ENCODE peak calls at places on chromosomes 6 and 20, in ten cellular contexts. G is head of caudate nucleus; B is germinal center; I is NCI-H1105; U is COLO829; K is cardiac muscle cell; J is Ammon's horn; L is CD8-positive, alpha-beta T cell; Y is NCI-H2227 treated with DMSO at 0.1 percent for 48 hours; M is hippocampal formation. Z is an unnamed sample.
A peak's percentile ranks its signal among the peaks of the same experiment; 100 is the strongest.

GRCh38 chr20:61956396-61957342 is 109.0 kb downstream of the TAF4 start:
- DNase-seq in G (peak; percentile 4), M (no peak), J (no peak), L (no peak), B (no peak), I (no peak), Y (no peak), U (no peak), K (peak; percentile 54), Z (no peak)

GRCh38 chr6:93418448-93419303 is 683 bp downstream of the EPHA7 start:
- DNase-seq in U (no peak), Y (peak; percentile 36), G (peak; percentile 41), I (peak; percentile 73), B (no peak), L (no peak), K (peak; percentile 86), J (no peak), M (no peak), Z (no peak)

GRCh38 chr20:37346526-37347346 is 796 bp downstream of the SRC start:
- DNase-seq in J (no peak), G (no peak), L (no peak), B (no peak), U (no peak), I (no peak), K (peak; percentile 40), Y (no peak), M (no peak), Z (no peak)

GRCh38 chr6:2656460-2657064 is 94.2 kb downstream of the MYLK4 start:
- DNase-seq in I (no peak), Y (no peak), M (no peak), G (no peak), L (no peak), B (no peak), J (no peak), K (no peak), U (no peak), Z (no peak)

GRCh38 chr6:37473364-37474095 is 26.2 kb downstream of the CCDC167 start:
- DNase-seq in J (peak; percentile 36), B (no peak), U (peak; percentile 57), Y (no peak), K (no peak), M (no peak), G (no peak), L (no peak), I (peak; percentile 27), Z (no peak)

GRCh38 chr20:10061641-10062040 is 26.9 kb downstream of the ANKEF1 start:
- DNase-seq in U (no peak), L (no peak), G (no peak), M (no peak), I (peak; percentile 96), K (no peak), J (no peak), B (no peak), Y (no peak), Z (no peak)

GRCh38 chr6:138017156-138017757 is 90.0 kb downstream of the PERP start:
- DNase-seq in Y (no peak), K (no peak), U (no peak), I (no peak), J (no peak), G (no peak), L (no peak), B (no peak), M (no peak), Z (no peak)

GRCh38 chr6:122722746-122723145 is 56.8 kb upstream of the FABP7 start:
- DNase-seq in L (no peak), J (no peak), K (no peak), U (no peak), B (no peak), Y (no peak), I (no peak), G (no peak), M (no peak), Z (no peak)

GRCh38 chr6:15595461-15596173 is 67.2 kb downstream of the DTNBP1 start:
- DNase-seq in B (no peak), I (no peak), K (peak; percentile 47), U (no peak), J (no peak), M (no peak), L (no peak), Y (no peak), G (no peak), Z (no peak)

GRCh38 chr20:57911512-57912226 is 201.9 kb upstream of the PMEPA1 start:
- DNase-seq in G (no peak), M (no peak), J (no peak), K (no peak), B (no peak), L (no peak), I (no peak), Y (no peak), U (no peak), Z (no peak)

GRCh38 chr6:3139090-3139903 is 18.0 kb downstream of the TUBB2A start:
- DNase-seq in G (peak; percentile 31), U (peak; percentile 45), L (no peak), Y (no peak), J (peak; percentile 72), B (peak; percentile 75), I (peak; percentile 79), K (no peak), M (peak; percentile 45), Z (peak; percentile 26)

GRCh38 chr6:52570291-52570700 is 6.6 kb downstream of the TRAM2 start:
- DNase-seq in Y (no peak), U (no peak), L (no peak), M (no peak), K (no peak), B (no peak), I (peak; percentile 63), J (no peak), G (no peak), Z (no peak)

GRCh38 chr6:136494710-136495109 is 55.5 kb downstream of the MAP7 start:
- DNase-seq in G (no peak), B (no peak), Y (no peak), L (no peak), K (no peak), J (no peak), M (no peak), I (no peak), U (no peak), Z (no peak)

GRCh38 chr6:122681715-122682114 is 71.5 kb downstream of the PKIB start:
- DNase-seq in L (no peak), U (no peak), J (no peak), Y (no peak), I (no peak), K (no peak), G (no peak), M (no peak), B (no peak), Z (no peak)

GRCh38 chr20:3651204-3651970 is 11.8 kb downstream of the GFRA4 start:
- DNase-seq in G (no peak), Y (no peak), L (no peak), I (no peak), B (no peak), K (no peak), U (no peak), J (no peak), M (no peak), Z (no peak)

GRCh38 chr6:170085475-170086401 is 205.1 kb downstream of the DLL1 start:
- DNase-seq in L (no peak), K (no peak), I (no peak), J (no peak), G (peak; percentile 5), Y (no peak), B (no peak), U (no peak), M (no peak), Z (no peak)

GRCh38 chr6:7561153-7561964 is 19.9 kb downstream of the DSP start:
- DNase-seq in G (no peak), K (peak; percentile 50), J (no peak), B (no peak), L (no peak), Y (no peak), M (no peak), U (no peak), I (peak; percentile 91), Z (no peak)

GRCh38 chr6:124970243-124970642 is 8.0 kb downstream of the RNF217 start:
- DNase-seq in L (no peak), J (peak; percentile 25), I (no peak), Y (no peak), U (no peak), M (no peak), B (no peak), G (peak; percentile 26), K (no peak), Z (no peak)

GRCh38 chr6:44452725-44453124 is 65.2 kb downstream of the CDC5L start:
- DNase-seq in G (no peak), I (no peak), Y (no peak), L (no peak), U (peak; percentile 66), B (no peak), K (no peak), J (no peak), M (no peak), Z (no peak)

GRCh38 chr20:49310695-49311094 is 32.8 kb upstream of the ZNFX1 start:
- DNase-seq in U (no peak), L (no peak), M (no peak), I (no peak), Y (no peak), J (no peak), G (no peak), B (no peak), K (no peak), Z (no peak)

GRCh38 chr20:18986895-18987580 is 173.5 kb downstream of the SCP2D1 start:
- DNase-seq in K (no peak), I (no peak), L (no peak), U (no peak), G (no peak), Y (no peak), B (no peak), J (no peak), M (no peak), Z (no peak)

GRCh38 chr20:3783068-3783489 is 1.8 kb upstream of the SPEF1 start:
- DNase-seq in Y (no peak), L (no peak), M (no peak), K (no peak), B (no peak), I (no peak), G (no peak), J (no peak), U (no peak), Z (no peak)

GRCh38 chr6:158939255-158940170 is 60.5 kb downstream of the RSPH3 start:
- DNase-seq in U (no peak), B (peak; percentile 35), L (no peak), G (peak; percentile 28), Y (no peak), I (no peak), J (no peak), K (no peak), M (no peak), Z (peak; percentile 50)

GRCh38 chr6:150752409-150752808 is 113.1 kb upstream of the MTHFD1L start:
- DNase-seq in L (no peak), U (no peak), B (no peak), Y (no peak), J (no peak), I (no peak), K (no peak), G (no peak), M (no peak), Z (no peak)

GRCh38 chr20:53789913-53790675 is 196.5 kb upstream of the ZNF217 start:
- DNase-seq in I (no peak), L (no peak), Y (no peak), U (no peak), M (no peak), K (no peak), J (no peak), B (no peak), G (no peak), Z (no peak)

GRCh38 chr6:8387942-8388437 is 47.4 kb downstream of the SLC35B3 start:
- DNase-seq in U (no peak), I (no peak), B (no peak), K (no peak), J (no peak), L (no peak), M (no peak), Y (no peak), G (no peak), Z (no peak)

GRCh38 chr6:106530502-106530901 is 98.8 kb downstream of the RTN4IP1 start:
- DNase-seq in U (no peak), M (no peak), B (no peak), J (no peak), I (no peak), G (no peak), L (no peak), K (no peak), Y (no peak), Z (no peak)

GRCh38 chr20:22407237-22408193 is 176.9 kb downstream of the FOXA2 start:
- DNase-seq in U (no peak), G (no peak), K (no peak), M (no peak), L (no peak), I (no peak), Y (no peak), B (no peak), J (no peak), Z (no peak)